ENCODE peak calls at places on chromosomes 6 and 20, in nine cellular contexts. E is GM23338, H is stomach, P is upper lobe of right lung, C is tibial artery, T is cardiac muscle cell, V is A549, D is pancreas, M is thyroid gland. Y is an unnamed sample. For H3K4me1, the result is how much of the 10 kb centered on the place peaks cover.

GRCh38 chr6:119727504-119728219 is 378.1 kb upstream of the MAN1A1 start:
- DNase-seq in E (peak), H (peak), P (peak), C (no peak), T (no peak), V (no peak), D (peak), M (peak), Y (peak)

GRCh38 chr6:12371641-12372146 is 81.5 kb downstream of the EDN1 start:
- DNase-seq in E (no peak), H (no peak), P (no peak), C (no peak), T (no peak), V (peak), D (no peak), M (no peak), Y (peak)

GRCh38 chr6:157227202-157228166 is 95.8 kb downstream of the TMEM242 start:
- DNase-seq in E (peak), H (no peak), P (peak), C (no peak), T (no peak), V (peak), D (no peak), M (no peak), Y (no peak)

GRCh38 chr6:43517503-43518357 is 841 bp downstream of the POLR1C start:
- DNase-seq in E (peak), H (no peak), P (no peak), C (no peak), T (no peak), V (no peak), D (no peak), M (no peak), Y (no peak)

GRCh38 chr6:90574610-90575009 is 12.3 kb downstream of the MAP3K7 start:
- DNase-seq in E (no peak), H (no peak), P (no peak), C (no peak), T (no peak), V (no peak), D (no peak), M (no peak), Y (no peak)

GRCh38 chr6:71478834-71479541 is 190.4 kb downstream of the OGFRL1 start:
- DNase-seq in E (peak), H (no peak), P (no peak), C (no peak), T (no peak), V (no peak), D (no peak), M (no peak), Y (no peak)

GRCh38 chr6:50804283-50804682 is 14.4 kb upstream of the TFAP2B start:
- DNase-seq in E (no peak), H (no peak), P (no peak), C (no peak), T (no peak), V (no peak), D (no peak), M (no peak), Y (no peak)

GRCh38 chr6:145278163-145278807 is 457.0 kb downstream of the EPM2A start:
- DNase-seq in E (no peak), H (no peak), P (no peak), C (no peak), T (no peak), V (no peak), D (no peak), M (no peak), Y (no peak)

GRCh38 chr20:40838516-40838915 is 149.5 kb upstream of the MAFB start:
- DNase-seq in E (no peak), H (no peak), P (no peak), C (no peak), T (no peak), V (no peak), D (no peak), M (no peak), Y (no peak)

GRCh38 chr20:3658708-3659491 is 4.3 kb downstream of the GFRA4 start:
- DNase-seq in E (no peak), H (no peak), P (no peak), C (no peak), T (no peak), V (no peak), D (no peak), M (no peak), Y (no peak)

GRCh38 chr20:20396794-20397193 is 28.9 kb downstream of the INSM1 start:
- DNase-seq in E (no peak), H (no peak), P (no peak), C (no peak), T (no peak), V (no peak), D (no peak), M (no peak), Y (no peak)

GRCh38 chr20:52410182-52410647 is 218.6 kb upstream of the ZFP64 start:
- DNase-seq in E (no peak), H (no peak), P (no peak), C (no peak), T (peak), V (no peak), D (no peak), M (no peak), Y (no peak)

GRCh38 chr20:23340524-23340923 is 10.1 kb upstream of the NXT1 start:
- DNase-seq in E (peak), H (peak), P (no peak), C (peak), T (peak), V (peak), D (no peak), M (peak), Y (peak)

GRCh38 chr20:46226602-46227001 is 81.7 kb downstream of the CDH22 start:
- DNase-seq in E (no peak), H (no peak), P (no peak), C (no peak), T (no peak), V (no peak), D (no peak), M (no peak), Y (no peak)

GRCh38 chr6:5067305-5067704 is 17.8 kb upstream of the PPP1R3G start:
- DNase-seq in E (no peak), H (no peak), P (no peak), C (no peak), T (no peak), V (no peak), D (no peak), M (no peak), Y (no peak)

GRCh38 chr6:158648682-158649131 is 1.1 kb upstream of the SYTL3 start:
- DNase-seq in E (no peak), H (peak), P (peak), C (no peak), T (peak), V (no peak), D (no peak), M (no peak), Y (no peak)

GRCh38 chr6:90538651-90539050 is 48.2 kb downstream of the MAP3K7 start:
- DNase-seq in E (no peak), H (peak), P (no peak), C (no peak), T (peak), V (no peak), D (no peak), M (no peak), Y (no peak)

GRCh38 chr20:40547492-40548129 is 141.4 kb downstream of the MAFB start:
- DNase-seq in E (no peak), H (no peak), P (no peak), C (no peak), T (no peak), V (no peak), D (no peak), M (no peak), Y (no peak)

GRCh38 chr6:37051138-37052026 is 45.9 kb downstream of the FGD2 start:
- DNase-seq in E (peak), H (peak), P (peak), C (peak), T (peak), V (peak), D (peak), M (peak), Y (peak)

GRCh38 chr6:127879685-127880084 is 21.2 kb downstream of the THEMIS start:
- DNase-seq in E (peak), H (no peak), P (no peak), C (no peak), T (peak), V (no peak), D (no peak), M (peak), Y (peak)

GRCh38 chr6:50381106-50381415 is 331.3 kb upstream of the DEFB112 start:
- DNase-seq in E (peak), H (no peak), P (no peak), C (no peak), T (no peak), V (no peak), D (no peak), M (no peak), Y (no peak)

GRCh38 chr6:22366214-22366613 is 69.4 kb upstream of the PRL start:
- DNase-seq in E (no peak), H (no peak), P (no peak), C (no peak), T (no peak), V (no peak), D (no peak), M (no peak), Y (no peak)

GRCh38 chr6:84618046-84618752 is 146.2 kb downstream of the TBX18 start:
- DNase-seq in E (no peak), H (no peak), P (no peak), C (peak), T (peak), V (no peak), D (no peak), M (no peak), Y (no peak)

GRCh38 chr6:155417454-155417853 is 38.2 kb downstream of the NOX3 start:
- DNase-seq in E (no peak), H (no peak), P (no peak), C (no peak), T (no peak), V (no peak), D (no peak), M (no peak), Y (no peak)

GRCh38 chr6:13292774-13293173 is 35.6 kb downstream of the TBC1D7 start:
- DNase-seq in E (no peak), H (no peak), P (no peak), C (no peak), T (no peak), V (no peak), D (no peak), M (no peak), Y (peak)

GRCh38 chr6:47106721-47107197 is 64.6 kb upstream of the ADGRF1 start:
- DNase-seq in E (peak), H (no peak), P (no peak), C (no peak), T (peak), V (no peak), D (no peak), M (no peak), Y (no peak)

GRCh38 chr6:129516787-129517186 is 193.2 kb downstream of the ARHGAP18 start:
- DNase-seq in E (no peak), H (no peak), P (no peak), C (no peak), T (no peak), V (no peak), D (no peak), M (no peak), Y (no peak)

GRCh38 chr20:49741940-49742339 is 28.3 kb upstream of the B4GALT5 start:
- DNase-seq in E (no peak), H (no peak), P (no peak), C (no peak), T (no peak), V (no peak), D (no peak), M (no peak), Y (no peak)

GRCh38 chr6:8888468-8888867 is 453.1 kb upstream of the SLC35B3 start:
- DNase-seq in E (peak), H (no peak), P (no peak), C (no peak), T (no peak), V (no peak), D (no peak), M (no peak), Y (no peak)

DNA sequence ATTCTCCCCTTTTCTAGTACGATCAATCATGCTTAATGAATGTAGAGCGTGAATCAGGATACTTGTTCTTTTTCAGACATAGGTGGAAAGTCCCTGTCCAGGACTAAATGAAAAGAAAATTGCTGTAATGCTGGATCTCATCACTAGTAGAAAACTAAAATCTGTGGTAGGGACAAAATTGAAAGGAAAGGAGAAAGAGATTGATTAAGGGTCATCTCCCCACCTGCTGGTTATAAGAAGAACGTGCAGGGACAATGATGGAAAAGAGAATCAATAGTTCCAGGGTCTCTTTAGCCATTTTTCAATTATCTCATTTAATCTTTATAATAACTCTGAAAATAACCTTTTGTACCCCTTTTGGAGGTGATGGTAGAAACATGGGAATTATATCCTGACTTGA is 18.7 kb upstream of the HLA-DRB1 start:
- DNase-seq in E (no peak), H (no peak), P (no peak), C (no peak), T (no peak), V (no peak), D (no peak), M (no peak), Y (no peak)
- H3K4me1 ChIP-seq in E (under half), H (under half), P (under half), C (under half), T (under half), V (under half), D (under half), M (under half), Y (under half)

GRCh38 chr6:142462260-142462659 is 160.5 kb downstream of the ADGRG6 start:
- DNase-seq in E (peak), H (no peak), P (no peak), C (no peak), T (no peak), V (no peak), D (no peak), M (no peak), Y (no peak)
- TF ChIP-seq CTCF in E (peak), H (no peak), P (no peak), C (no peak), T (peak), V (no peak), D (no peak), M (no peak), Y (no peak)

DNA sequence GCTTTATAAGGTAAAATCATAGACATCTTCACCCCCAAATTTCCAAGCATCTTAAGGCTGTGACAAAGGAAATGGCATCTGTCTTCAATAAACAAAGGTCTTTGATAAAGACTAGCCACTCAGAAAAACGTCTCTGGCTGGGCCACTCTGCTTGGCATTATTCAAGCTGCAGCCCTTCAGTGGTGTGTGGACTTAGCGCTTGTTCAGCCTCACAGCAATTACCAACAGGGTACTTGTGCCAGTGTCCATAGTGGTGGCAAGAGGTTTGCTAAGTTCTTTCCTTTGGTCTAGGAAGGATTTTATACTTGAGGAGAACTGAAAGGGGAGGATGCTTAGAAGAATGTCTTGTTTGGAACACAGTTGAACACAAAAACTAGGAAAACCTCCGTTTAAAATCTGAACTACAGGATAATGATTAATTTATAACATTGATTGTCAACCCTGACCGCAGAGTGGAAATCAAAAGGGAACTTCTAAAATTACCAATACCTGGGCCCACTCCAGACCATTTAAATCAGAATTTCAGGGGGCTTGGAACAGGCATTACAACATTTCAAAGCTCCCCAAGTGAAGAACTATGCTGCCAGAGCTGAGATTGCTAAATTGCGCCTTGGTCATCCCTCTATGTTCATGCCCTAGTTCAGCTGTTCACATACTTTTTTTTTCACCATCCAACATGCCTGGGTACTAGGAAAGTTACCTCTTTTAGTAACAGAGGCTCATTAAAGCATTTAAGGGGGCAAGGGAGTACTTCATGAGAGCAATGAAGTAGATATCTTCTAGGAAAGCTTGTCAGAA is 378.5 kb downstream of the FRK start:
- DNase-seq in E (no peak), H (no peak), P (no peak), C (no peak), T (no peak), V (no peak), D (no peak), M (no peak), Y (no peak)
- H3K4me1 ChIP-seq in E (under half), H (under half), P (under half), C (under half), T (under half), V (under half), D (under half), M (under half), Y (under half)

GRCh38 chr20:35206802-35207201 is 19.7 kb upstream of the MMP24 start:
- DNase-seq in E (no peak), H (no peak), P (no peak), C (no peak), T (no peak), V (no peak), D (no peak), M (no peak), Y (no peak)

DNA sequence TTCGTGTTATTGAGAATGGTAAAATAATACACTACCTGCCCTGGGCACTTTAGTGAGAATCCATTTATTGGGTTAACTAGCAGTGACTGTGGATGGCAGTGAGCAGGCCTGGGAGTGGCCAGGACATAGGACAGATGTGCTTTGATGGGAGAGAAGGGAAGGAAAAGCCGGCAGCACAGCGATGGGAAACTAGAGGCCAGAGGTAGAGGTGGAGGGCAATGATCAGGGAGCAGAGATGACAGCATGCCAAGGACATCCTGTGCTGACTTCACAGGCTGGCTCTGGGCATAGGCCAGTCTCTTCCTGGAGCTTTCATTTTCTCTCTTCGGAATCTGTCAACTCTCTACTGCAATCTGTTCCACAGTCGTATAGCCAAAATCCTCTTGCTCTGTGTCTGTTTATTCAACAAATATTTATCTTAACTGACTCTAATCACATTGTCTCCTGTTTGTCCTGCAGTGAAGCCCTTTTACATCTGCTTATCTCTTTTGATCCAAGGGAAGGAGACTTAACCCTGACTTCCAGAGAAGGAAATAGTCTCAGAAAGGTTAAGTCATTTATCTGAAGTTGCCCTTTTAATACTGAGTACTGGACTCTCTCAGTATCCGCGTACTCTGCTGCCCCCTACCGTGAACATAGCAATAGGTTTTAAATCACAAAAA is 18.4 kb upstream of the MMP24 start:
- DNase-seq in E (peak), H (peak), P (no peak), C (peak), T (peak), V (peak), D (peak), M (peak), Y (peak)
- TF ChIP-seq CTCF in E (peak), H (peak), P (peak), C (peak), T (peak), V (peak), D (peak), M (peak), Y (peak)

DNA sequence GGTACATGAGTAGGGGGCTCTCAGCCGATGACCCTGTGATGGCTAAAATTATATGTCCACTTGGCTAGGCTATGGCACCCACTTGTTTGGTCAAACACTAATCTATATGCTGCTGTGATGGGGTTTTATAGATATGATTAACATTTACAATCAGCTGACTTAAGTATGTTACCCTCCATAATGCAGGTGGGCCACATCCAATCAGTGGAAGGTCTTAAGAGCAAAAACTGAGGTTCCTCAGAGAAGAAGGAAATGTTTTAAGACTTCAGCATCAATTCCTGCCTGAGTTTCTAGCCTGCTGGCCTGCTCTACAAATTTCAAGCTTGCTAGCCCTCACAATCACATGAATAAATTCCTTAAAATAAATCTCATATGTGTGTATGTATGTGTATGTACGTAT is 18.9 kb upstream of the MAK start:
- DNase-seq in E (no peak), H (no peak), P (no peak), C (no peak), T (no peak), V (no peak), D (no peak), M (no peak), Y (no peak)
- H3K4me1 ChIP-seq in E (under half), H (under half), P (under half), C (under half), T (under half), V (under half), D (under half), M (under half), Y (under half)

DNA sequence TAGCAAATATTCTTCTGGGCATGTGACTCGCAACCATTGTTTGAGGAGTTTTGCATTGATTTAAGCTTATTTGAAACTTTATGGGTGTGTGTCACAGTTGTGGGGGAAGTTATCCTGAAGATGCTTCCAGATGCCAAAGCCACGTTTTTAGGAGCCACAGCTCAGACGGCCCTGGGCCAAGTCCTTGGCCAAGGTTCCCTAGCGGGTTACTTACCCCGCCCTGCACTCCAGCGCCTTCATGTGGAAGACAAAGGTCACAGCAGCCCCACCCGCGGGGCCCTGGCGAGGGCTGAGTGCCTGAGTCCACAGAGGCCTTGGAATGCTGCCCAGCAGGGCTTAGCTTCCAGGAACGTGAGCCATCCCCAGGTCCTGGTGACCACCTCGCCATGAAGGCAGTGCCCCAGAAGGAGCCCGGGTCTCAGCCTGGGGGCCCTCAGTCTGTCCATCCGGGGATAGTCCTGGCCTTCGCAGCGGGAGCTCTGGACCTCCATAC is 308.3 kb downstream of the CDH4 start:
- DNase-seq in E (peak), H (no peak), P (no peak), C (no peak), T (no peak), V (no peak), D (no peak), M (peak), Y (peak)
- TF ChIP-seq CTCF in E (peak), H (no peak), P (peak), C (no peak), T (no peak), V (no peak), D (no peak), M (no peak), Y (no peak)

Y was measured in Caco-2.